ENCODE peak calls at places on chromosome 5, in four cellular contexts. L, K, P and A are unnamed samples.

GRCh38 chr5:51377151-51378060 is 5.8 kb upstream of the ISL1 start:
- DNase-seq in K (no peak), P (no peak), L (no peak), A (peak; percentile 58)

GRCh38 chr5:170623576-170624181 is 119.9 kb downstream of the KCNIP1 start:
- DNase-seq in L (peak; percentile 83), K (peak; percentile 59), P (no peak), A (peak; percentile 83)

GRCh38 chr5:170145462-170145861 is 39.8 kb downstream of the FOXI1 start:
- DNase-seq in K (no peak), L (peak; percentile 12), P (no peak), A (no peak)

GRCh38 chr5:75567710-75568109 is 43.5 kb upstream of the ANKDD1B start:
- DNase-seq in K (peak; percentile 54), L (peak; percentile 43), P (no peak), A (no peak)

GRCh38 chr5:74556631-74557595 is 83.6 kb downstream of the ENC1 start:
- DNase-seq in K (no peak), P (no peak), L (peak; percentile 57), A (no peak)

GRCh38 chr5:1385395-1386273 is 40.7 kb upstream of the CLPTM1L start:
- DNase-seq in P (peak; percentile 72), K (peak; percentile 84), L (peak; percentile 67), A (peak; percentile 84)

GRCh38 chr5:1995491-1995890 is 112.8 kb upstream of the IRX4 start:
- DNase-seq in L (no peak), K (no peak), P (no peak), A (no peak)

GRCh38 chr5:90865194-90865593 is 306.6 kb downstream of the ADGRV1 start:
- DNase-seq in L (no peak), P (no peak), K (no peak), A (no peak)

GRCh38 chr5:106019271-106019670 is 1651.5 kb downstream of the EFNA5 start:
- DNase-seq in K (no peak), L (peak; percentile 48), P (no peak), A (no peak)

GRCh38 chr5:111309384-111309783 is 85.2 kb downstream of the CAMK4 start:
- DNase-seq in L (no peak), P (no peak), K (no peak), A (no peak)
- H3K4me3 ChIP-seq in L (no peak overlapping the region), P (no peak overlapping the region), K (no peak overlapping the region), A (no peak overlapping the region)

GRCh38 chr5:135055385-135055784 is 21.4 kb upstream of the PITX1 start:
- DNase-seq in L (no peak), K (no peak), P (no peak), A (no peak)
- H3K4me1 ChIP-seq in L (no peaks in the 10 kb centered on the region), K (no peaks in the 10 kb centered on the region), P (no peaks in the 10 kb centered on the region), A (peaks cover under 1% of the 10 kb centered on the region)

GRCh38 chr5:123151227-123151951 is 62.3 kb downstream of the PRDM6 start:
- DNase-seq in P (no peak), K (no peak), L (no peak), A (no peak)

GRCh38 chr5:123157797-123158528 is 68.9 kb downstream of the PRDM6 start:
- DNase-seq in P (no peak), K (no peak), L (peak; percentile 61), A (no peak)

GRCh38 chr5:123154857-123155467 is 65.9 kb downstream of the PRDM6 start:
- DNase-seq in K (no peak), L (peak; percentile 13), P (no peak), A (no peak)

GRCh38 chr5:123155511-123155923 is 66.5 kb downstream of the PRDM6 start:
- DNase-seq in P (no peak), K (no peak), L (no peak), A (no peak)

GRCh38 chr5:123156577-123157296 is 67.7 kb downstream of the PRDM6 start:
- DNase-seq in P (no peak), L (peak; percentile 74), K (no peak), A (no peak)
- H3K27ac ChIP-seq in P (no peak overlapping the region), L (no peak overlapping the region), K (no peak overlapping the region), A (no peak overlapping the region)

GRCh38 chr5:141487131-141487530 is 1.8 kb upstream of the PCDHGC5 start:
- DNase-seq in L (no peak), P (no peak), K (no peak), A (no peak)

GRCh38 chr5:141483842-141484241 is 988 bp upstream of the PCDHGC4 start:
- DNase-seq in K (no peak), L (no peak), P (no peak), A (peak; percentile 60)

GRCh38 chr5:141486091-141486490 is 1.3 kb downstream of the PCDHGC4 start:
- DNase-seq in L (no peak), P (no peak), K (no peak), A (no peak)

GRCh38 chr5:141485305-141486055 is 650 bp downstream of the PCDHGC4 start:
- DNase-seq in L (no peak), P (no peak), K (no peak), A (peak; percentile 38)

DNA sequence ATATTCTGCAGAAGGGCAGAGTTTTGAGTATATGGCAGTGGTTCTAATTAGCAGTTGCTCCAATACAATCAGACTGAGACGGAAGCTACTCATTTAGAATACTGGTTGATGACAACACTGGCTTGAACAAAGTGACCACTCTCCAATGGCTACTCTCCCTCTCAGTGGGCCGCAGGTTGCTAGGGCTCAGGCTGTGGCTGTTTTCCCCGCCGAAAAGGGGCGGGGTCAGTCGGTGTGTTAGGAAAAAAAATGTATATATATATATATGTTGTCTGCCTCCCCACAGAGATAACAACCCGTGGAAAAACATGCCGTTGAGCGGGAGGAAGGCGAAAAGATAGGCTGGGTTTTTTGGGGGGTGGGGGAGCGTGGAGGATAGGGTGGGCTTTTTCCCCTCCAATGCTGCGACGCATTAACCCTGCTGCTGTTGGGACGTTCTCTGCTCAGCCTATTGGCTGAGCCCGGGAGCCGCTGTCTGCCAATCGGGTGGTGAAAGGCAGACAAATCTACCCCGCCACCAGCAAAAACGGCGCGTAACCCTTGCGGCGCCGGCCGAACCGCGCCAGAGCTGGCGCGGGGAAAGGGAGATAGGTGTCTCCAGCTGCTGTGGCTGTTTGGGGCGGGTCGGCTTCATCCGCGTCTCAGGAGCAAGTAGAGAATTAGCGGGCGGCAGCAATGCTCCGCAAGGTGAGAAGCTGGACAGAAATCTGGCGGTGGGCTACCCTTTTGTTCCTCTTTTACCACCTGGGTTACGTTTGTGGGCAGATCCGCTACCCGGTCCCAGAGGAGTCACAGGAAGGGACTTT is at the start of gene PCDHGC4:
- DNase-seq in L (no peak), K (no peak), P (no peak), A (peak; percentile 94)
- H3K4me3 ChIP-seq in L (peak within 1 kb of the TSS; percentile 60), K (no peak within 1 kb of the TSS), P (no peak within 1 kb of the TSS), A (peak within 1 kb of the TSS; percentile 80)

GRCh38 chr5:137902389-137903133 is 13.3 kb downstream of the PKD2L2 start:
- DNase-seq in L (no peak), P (no peak), K (no peak), A (no peak)

GRCh38 chr5:137894586-137894985 is 5.3 kb downstream of the PKD2L2 start:
- DNase-seq in L (no peak), P (no peak), K (no peak), A (no peak)

GRCh38 chr5:137900925-137901817 is 11.9 kb downstream of the PKD2L2 start:
- DNase-seq in L (no peak), K (no peak), P (no peak), A (no peak)

GRCh38 chr5:137896560-137896959 is 7.3 kb downstream of the PKD2L2 start:
- DNase-seq in K (no peak), L (no peak), P (no peak), A (no peak)

DNA sequence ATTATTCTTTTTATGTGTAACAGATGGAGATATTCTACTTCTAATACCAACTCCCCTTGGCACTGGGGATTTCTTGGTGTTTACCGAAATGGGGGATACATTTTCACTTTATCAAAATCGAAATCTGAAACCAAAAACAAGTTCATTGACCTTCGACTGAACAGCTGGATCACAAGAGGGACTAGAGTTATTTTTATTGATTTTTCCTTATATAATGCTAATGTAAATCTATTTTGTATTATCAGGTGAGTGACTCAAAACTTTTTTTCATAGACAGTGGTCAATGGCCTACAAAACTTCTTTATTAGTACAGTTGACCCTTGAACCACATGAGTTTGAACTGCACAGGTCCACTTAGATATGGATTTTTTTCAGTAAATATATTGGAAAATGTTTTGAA is 10.2 kb downstream of the PKD2L2 start:
- DNase-seq in K (no peak), P (no peak), L (no peak), A (no peak)
- H3K4me1 ChIP-seq in K (peaks cover 6% of the 10 kb centered on the region), P (no peaks in the 10 kb centered on the region), L (peaks cover 9% of the 10 kb centered on the region), A (no peaks in the 10 kb centered on the region)

DNA sequence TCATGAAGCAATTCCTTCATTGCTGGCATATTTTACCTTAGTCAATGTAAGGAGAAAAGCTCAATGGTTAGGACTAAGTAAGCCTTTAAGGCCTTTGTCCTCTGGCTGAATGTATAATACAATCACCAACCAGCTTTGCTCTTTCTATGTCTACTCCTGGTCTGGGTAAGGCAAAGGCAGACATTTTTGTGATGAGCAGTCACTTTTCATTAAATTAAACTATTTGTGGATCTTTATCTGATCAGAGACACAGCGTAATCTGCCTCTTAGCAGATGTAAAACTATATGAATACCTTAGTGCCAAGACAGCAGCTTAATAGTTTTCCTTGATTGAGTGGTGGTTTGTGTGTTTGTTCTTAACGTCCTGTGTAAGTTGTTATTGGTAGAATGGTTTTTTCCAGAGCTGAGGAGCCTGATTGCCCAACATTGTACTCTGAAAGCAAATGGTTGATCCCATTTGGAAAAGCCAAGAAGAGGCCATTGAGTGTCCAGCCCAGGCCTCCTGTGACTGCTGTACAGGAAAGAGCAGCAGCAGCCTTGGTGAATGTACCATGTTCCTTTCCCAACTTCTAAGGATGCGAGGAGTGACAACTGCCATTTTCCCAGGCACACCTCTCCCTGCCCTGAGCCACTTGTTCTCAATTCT is 16.5 kb upstream of the CXXC5 start:
- DNase-seq in L (no peak), K (no peak), P (no peak), A (no peak)
- H3K27ac ChIP-seq in L (peak overlapping the region; percentile 41), K (no peak overlapping the region), P (no peak overlapping the region), A (no peak overlapping the region)